ENCODE peak calls at places on chromosomes 16 and 17, in ten cellular contexts. P is activated naive CD8-positive, alpha-beta T cell treated with anti-CD3 and anti-CD28 coated beads, Interleukin-2, amount 50 U/mL, for 24 hours; X is GM23248; N is NCI-H146; I is stimulated activated CD8-positive, alpha-beta memory T cell treated with anti-CD3 and anti-CD28 coated beads, Interleukin-2, amount 100 ng/mL, for 1 hour; K is A673; B is Kasumi-1; U is smooth muscle cell of the brain vasculature; M is endodermal cell; A is heart left ventricle. H is an unnamed sample.
A peak's percentile ranks its signal among the peaks of the same experiment; 100 is the strongest.

GRCh38 chr16:30367349-30368009 is 2.8 kb downstream of the TBC1D10B start:
- DNase-seq in U (no peak), M (no peak), A (no peak), N (no peak), K (no peak), P (no peak), I (no peak), X (peak; percentile 15), B (no peak), H (no peak)

GRCh38 chr16:48862087-48862532 is 252.1 kb upstream of the N4BP1 start:
- DNase-seq in P (no peak), N (no peak), X (peak; percentile 53), I (no peak), K (no peak), U (no peak), M (peak; percentile 65), A (no peak), B (no peak), H (no peak)

GRCh38 chr17:309361-309888 is 43.2 kb downstream of the RPH3AL start:
- DNase-seq in K (peak; percentile 67), X (peak; percentile 62), B (no peak), A (peak; percentile 59), I (no peak), U (no peak), M (peak; percentile 93), N (no peak), P (peak; percentile 32), H (peak; percentile 70)

GRCh38 chr16:70804729-70805169 is 3.8 kb upstream of the VAC14 start:
- DNase-seq in B (no peak), P (no peak), I (no peak), M (peak; percentile 19), N (no peak), X (no peak), U (no peak), K (no peak), A (no peak), H (no peak)

GRCh38 chr16:54291107-54291980 is 4.8 kb upstream of the IRX3 start:
- DNase-seq in X (no peak), N (no peak), A (no peak), M (peak; percentile 74), U (no peak), B (no peak), P (no peak), K (no peak), I (no peak), H (peak; percentile 71)

GRCh38 chr16:87780385-87780989 is 14.7 kb upstream of the KLHDC4 start:
- DNase-seq in X (peak; percentile 25), P (peak; percentile 77), K (peak; percentile 94), I (no peak), B (peak; percentile 99), U (no peak), A (no peak), N (peak; percentile 79), M (no peak), H (no peak)

GRCh38 chr16:6193718-6194117 is 1096.1 kb upstream of the EEF2KMT start:
- DNase-seq in I (no peak), A (no peak), B (no peak), N (no peak), K (peak; percentile 33), M (peak; percentile 95), X (peak; percentile 4), U (no peak), P (no peak), H (no peak)

GRCh38 chr17:41107941-41108445 is 2.8 kb downstream of the KRTAP4-9 start:
- DNase-seq in N (no peak), X (no peak), U (no peak), M (no peak), A (no peak), K (no peak), P (no peak), B (no peak), I (no peak), H (no peak)

GRCh38 chr17:64399767-64400156 is 9.1 kb upstream of the PECAM1 start:
- DNase-seq in P (no peak), N (no peak), U (no peak), M (no peak), B (no peak), X (no peak), K (no peak), I (no peak), A (no peak), H (no peak)

GRCh38 chr16:13014516-13014915 is 113.1 kb downstream of the SHISA9 start:
- DNase-seq in N (no peak), U (no peak), B (no peak), A (no peak), X (no peak), P (no peak), M (peak; percentile 79), I (no peak), K (no peak), H (no peak)

GRCh38 chr17:15083225-15083624 is 181.9 kb downstream of the PMP22 start:
- DNase-seq in P (no peak), N (no peak), B (no peak), I (no peak), M (peak; percentile 41), X (peak; percentile 5), A (no peak), K (no peak), U (no peak), H (no peak)

GRCh38 chr17:62996221-62996620 is 30.2 kb downstream of the TANC2 start:
- DNase-seq in U (no peak), P (no peak), K (no peak), X (no peak), A (no peak), N (no peak), I (no peak), M (no peak), B (peak; percentile 69), H (no peak)

GRCh38 chr17:74832421-74832820 is 27.3 kb downstream of the GRIN2C start:
- DNase-seq in A (no peak), X (no peak), B (no peak), M (no peak), N (no peak), I (no peak), P (no peak), U (no peak), K (no peak), H (no peak)

GRCh38 chr17:39659286-39660010 is 5.7 kb upstream of the TCAP start:
- DNase-seq in M (no peak), N (no peak), U (no peak), X (no peak), I (no peak), B (no peak), A (no peak), K (no peak), P (no peak), H (peak; percentile 71)

GRCh38 chr17:68509151-68510057 is 2.8 kb upstream of the PRKAR1A start:
- DNase-seq in U (no peak), A (peak; percentile 80), K (peak; percentile 14), M (peak; percentile 61), X (no peak), I (no peak), P (no peak), N (no peak), B (peak; percentile 38), H (no peak)

GRCh38 chr17:7841309-7841621 is 7.2 kb downstream of the KDM6B start:
- DNase-seq in U (no peak), N (peak; percentile 84), A (no peak), P (no peak), K (no peak), I (no peak), M (no peak), B (peak; percentile 26), X (no peak), H (no peak)

GRCh38 chr17:17837966-17838962 is 1.5 kb upstream of the SREBF1 start:
- DNase-seq in X (peak; percentile 73), K (peak; percentile 73), I (no peak), B (peak; percentile 34), M (peak; percentile 93), P (no peak), N (peak; percentile 16), U (no peak), A (no peak), H (peak; percentile 82)

GRCh38 chr16:89525146-89525913 is 17.1 kb downstream of the SPG7 start:
- DNase-seq in M (no peak), N (no peak), K (no peak), X (no peak), U (no peak), I (no peak), B (peak; percentile 5), P (no peak), A (no peak), H (no peak)

GRCh38 chr17:68417317-68417716 is 40.0 kb downstream of the WIPI1 start:
- DNase-seq in N (no peak), P (no peak), I (no peak), U (no peak), K (no peak), M (peak; percentile 10), B (no peak), X (no peak), A (no peak), H (no peak)

GRCh38 chr17:59220328-59221158 is at the start of gene GDPD1:
- DNase-seq in K (peak; percentile 96), I (peak; percentile 95), N (peak; percentile 97), A (peak; percentile 99), P (peak; percentile 99), X (peak; percentile 97), B (peak; percentile 97), M (peak; percentile 100), U (peak; percentile 79), H (peak; percentile 98)

GRCh38 chr17:77328823-77329740 is 188.3 kb downstream of the SEC14L1 start:
- DNase-seq in N (peak; percentile 38), U (no peak), B (no peak), K (no peak), P (no peak), M (peak; percentile 68), I (no peak), X (no peak), A (no peak), H (peak; percentile 54)

GRCh38 chr17:70905796-70906195 is 736.5 kb downstream of the KCNJ2 start:
- DNase-seq in B (no peak), I (no peak), N (no peak), M (no peak), X (peak; percentile 97), A (peak; percentile 65), U (peak; percentile 92), K (no peak), P (no peak), H (peak; percentile 73)

GRCh38 chr17:47615766-47616424 is 33.8 kb upstream of the KPNB1 start:
- DNase-seq in K (peak; percentile 51), U (peak; percentile 40), N (peak; percentile 55), P (no peak), X (peak; percentile 71), M (no peak), B (peak; percentile 92), A (no peak), I (no peak), H (no peak)

GRCh38 chr17:30812218-30813177 is 12.0 kb downstream of the CRLF3 start:
- DNase-seq in M (no peak), A (no peak), I (no peak), X (peak; percentile 66), N (no peak), P (no peak), U (no peak), B (no peak), K (no peak), H (no peak)

GRCh38 chr16:87416826-87417471 is 24.8 kb downstream of the MAP1LC3B start:
- DNase-seq in A (no peak), K (peak; percentile 58), P (peak; percentile 34), I (no peak), N (no peak), U (no peak), M (no peak), B (peak; percentile 69), X (peak; percentile 75), H (no peak)

H was measured in kidney.